ENCODE peak calls at places on chromosomes 3 and 15, in five cellular contexts. One of them, this sample, is unnamed.

GRCh38 chr15:81848701-81849100 is 197.1 kb downstream of the MEX3B start:
- DNase-seq in LoVo: no peak
- DNase-seq in HTR-8/SVneo: no peak
- DNase-seq in SIG-M5: no peak
- DNase-seq in NCI-H748 treated with DMSO at 0.1 percent for 48 hours: no peak
- DNase-seq in this sample: no peak

GRCh38 chr3:196096382-196096953 is 14.6 kb upstream of the TFRC start:
- DNase-seq in LoVo: no peak
- DNase-seq in HTR-8/SVneo: no peak
- DNase-seq in SIG-M5: no peak
- DNase-seq in NCI-H748 treated with DMSO at 0.1 percent for 48 hours: no peak
- DNase-seq in this sample: no peak

GRCh38 chr3:37163262-37164020 is 10.9 kb downstream of the LRRFIP2 start:
- DNase-seq in LoVo: no peak
- DNase-seq in HTR-8/SVneo: no peak
- DNase-seq in SIG-M5: no peak
- DNase-seq in NCI-H748 treated with DMSO at 0.1 percent for 48 hours: no peak
- DNase-seq in this sample: peak

GRCh38 chr15:90774731-90775521 is 57.8 kb downstream of the BLM start:
- DNase-seq in LoVo: peak
- DNase-seq in HTR-8/SVneo: peak
- DNase-seq in SIG-M5: no peak
- DNase-seq in NCI-H748 treated with DMSO at 0.1 percent for 48 hours: no peak
- DNase-seq in this sample: peak

GRCh38 chr15:89335289-89336041 is 841 bp upstream of the POLG start:
- DNase-seq in LoVo: no peak
- DNase-seq in HTR-8/SVneo: no peak
- DNase-seq in SIG-M5: no peak
- DNase-seq in NCI-H748 treated with DMSO at 0.1 percent for 48 hours: peak
- DNase-seq in this sample: no peak

GRCh38 chr3:4754180-4755086 is 224.8 kb upstream of the BHLHE40 start:
- DNase-seq in LoVo: no peak
- DNase-seq in HTR-8/SVneo: no peak
- DNase-seq in SIG-M5: no peak
- DNase-seq in NCI-H748 treated with DMSO at 0.1 percent for 48 hours: no peak
- DNase-seq in this sample: no peak

GRCh38 chr3:133593243-133593642 is 19.8 kb downstream of the CDV3 start:
- DNase-seq in LoVo: no peak
- DNase-seq in HTR-8/SVneo: no peak
- DNase-seq in SIG-M5: no peak
- DNase-seq in NCI-H748 treated with DMSO at 0.1 percent for 48 hours: no peak
- DNase-seq in this sample: no peak

GRCh38 chr3:195828762-195829161 is 17.0 kb upstream of the MUC4 start:
- DNase-seq in LoVo: no peak
- DNase-seq in HTR-8/SVneo: no peak
- DNase-seq in SIG-M5: no peak
- DNase-seq in NCI-H748 treated with DMSO at 0.1 percent for 48 hours: no peak
- DNase-seq in this sample: no peak

GRCh38 chr15:25863067-25863967 is at the start of gene ATP10A:
- DNase-seq in LoVo: no peak
- DNase-seq in HTR-8/SVneo: no peak
- DNase-seq in SIG-M5: no peak
- DNase-seq in NCI-H748 treated with DMSO at 0.1 percent for 48 hours: no peak
- DNase-seq in this sample: no peak

GRCh38 chr3:122562923-122563716 is 980 bp downstream of the PARP9 start:
- DNase-seq in LoVo: no peak
- DNase-seq in HTR-8/SVneo: no peak
- DNase-seq in SIG-M5: no peak
- DNase-seq in NCI-H748 treated with DMSO at 0.1 percent for 48 hours: no peak
- DNase-seq in this sample: no peak

GRCh38 chr3:110995461-110996226 is 76.0 kb upstream of the NECTIN3 start:
- DNase-seq in LoVo: no peak
- DNase-seq in HTR-8/SVneo: peak
- DNase-seq in SIG-M5: no peak
- DNase-seq in NCI-H748 treated with DMSO at 0.1 percent for 48 hours: peak
- DNase-seq in this sample: no peak

GRCh38 chr15:66089049-66089448 is 164.5 kb downstream of the MEGF11 start:
- DNase-seq in LoVo: no peak
- DNase-seq in HTR-8/SVneo: no peak
- DNase-seq in SIG-M5: no peak
- DNase-seq in NCI-H748 treated with DMSO at 0.1 percent for 48 hours: no peak
- DNase-seq in this sample: no peak

GRCh38 chr3:140758791-140759444 is 81.1 kb downstream of the TRIM42 start:
- DNase-seq in LoVo: no peak
- DNase-seq in HTR-8/SVneo: no peak
- DNase-seq in SIG-M5: no peak
- DNase-seq in NCI-H748 treated with DMSO at 0.1 percent for 48 hours: no peak
- DNase-seq in this sample: no peak

GRCh38 chr3:89867286-89867685 is 759.9 kb downstream of the EPHA3 start:
- DNase-seq in LoVo: no peak
- DNase-seq in HTR-8/SVneo: no peak
- DNase-seq in SIG-M5: no peak
- DNase-seq in NCI-H748 treated with DMSO at 0.1 percent for 48 hours: no peak
- DNase-seq in this sample: no peak

GRCh38 chr3:134232146-134232545 is 18.5 kb downstream of the RYK start:
- DNase-seq in LoVo: no peak
- DNase-seq in HTR-8/SVneo: no peak
- DNase-seq in SIG-M5: no peak
- DNase-seq in NCI-H748 treated with DMSO at 0.1 percent for 48 hours: no peak
- DNase-seq in this sample: no peak

GRCh38 chr3:48408823-48409281 is 21.0 kb downstream of the PLXNB1 start:
- DNase-seq in LoVo: no peak
- DNase-seq in HTR-8/SVneo: no peak
- DNase-seq in SIG-M5: no peak
- DNase-seq in NCI-H748 treated with DMSO at 0.1 percent for 48 hours: no peak
- DNase-seq in this sample: no peak

GRCh38 chr3:133167340-133168024 is 129.3 kb downstream of the TMEM108 start:
- DNase-seq in LoVo: no peak
- DNase-seq in HTR-8/SVneo: no peak
- DNase-seq in SIG-M5: no peak
- DNase-seq in NCI-H748 treated with DMSO at 0.1 percent for 48 hours: no peak
- DNase-seq in this sample: no peak

GRCh38 chr3:194251891-194252560 is 99.1 kb downstream of the CPN2 start:
- DNase-seq in LoVo: no peak
- DNase-seq in HTR-8/SVneo: no peak
- DNase-seq in SIG-M5: no peak
- DNase-seq in NCI-H748 treated with DMSO at 0.1 percent for 48 hours: no peak
- DNase-seq in this sample: no peak

GRCh38 chr15:63506537-63507035 is 2.2 kb downstream of the USP3 start:
- DNase-seq in LoVo: peak
- DNase-seq in HTR-8/SVneo: no peak
- DNase-seq in SIG-M5: no peak
- DNase-seq in NCI-H748 treated with DMSO at 0.1 percent for 48 hours: no peak
- DNase-seq in this sample: no peak

GRCh38 chr3:177521305-177521704 is 324.0 kb upstream of the TBL1XR1 start:
- DNase-seq in LoVo: no peak
- DNase-seq in HTR-8/SVneo: no peak
- DNase-seq in SIG-M5: no peak
- DNase-seq in NCI-H748 treated with DMSO at 0.1 percent for 48 hours: peak
- DNase-seq in this sample: no peak

GRCh38 chr15:62833671-62834070 is 208.9 kb upstream of the TPM1 start:
- DNase-seq in LoVo: no peak
- DNase-seq in HTR-8/SVneo: no peak
- DNase-seq in SIG-M5: no peak
- DNase-seq in NCI-H748 treated with DMSO at 0.1 percent for 48 hours: no peak
- DNase-seq in this sample: no peak

GRCh38 chr3:49723301-49723630 is 485 bp downstream of the GMPPB start:
- DNase-seq in LoVo: peak
- DNase-seq in HTR-8/SVneo: no peak
- DNase-seq in SIG-M5: no peak
- DNase-seq in NCI-H748 treated with DMSO at 0.1 percent for 48 hours: no peak
- DNase-seq in this sample: peak

GRCh38 chr3:88231632-88232031 is 81.9 kb downstream of the C3orf38 start:
- DNase-seq in LoVo: no peak
- DNase-seq in HTR-8/SVneo: no peak
- DNase-seq in SIG-M5: no peak
- DNase-seq in NCI-H748 treated with DMSO at 0.1 percent for 48 hours: no peak
- DNase-seq in this sample: no peak

GRCh38 chr15:81091889-81092558 is 42.0 kb upstream of the CFAP161 start:
- DNase-seq in LoVo: peak
- DNase-seq in HTR-8/SVneo: peak
- DNase-seq in SIG-M5: no peak
- DNase-seq in NCI-H748 treated with DMSO at 0.1 percent for 48 hours: no peak
- DNase-seq in this sample: peak

GRCh38 chr3:123113889-123114450 is 47.1 kb downstream of the PDIA5 start:
- DNase-seq in LoVo: no peak
- DNase-seq in HTR-8/SVneo: no peak
- DNase-seq in SIG-M5: no peak
- DNase-seq in NCI-H748 treated with DMSO at 0.1 percent for 48 hours: no peak
- DNase-seq in this sample: no peak

GRCh38 chr15:25136119-25136518 is 181.3 kb downstream of the SNRPN start:
- DNase-seq in LoVo: no peak
- DNase-seq in HTR-8/SVneo: no peak
- DNase-seq in SIG-M5: no peak
- DNase-seq in NCI-H748 treated with DMSO at 0.1 percent for 48 hours: no peak
- DNase-seq in this sample: no peak

GRCh38 chr3:52830535-52831258 is at the start of gene ITIH4:
- DNase-seq in LoVo: no peak
- DNase-seq in HTR-8/SVneo: no peak
- DNase-seq in SIG-M5: no peak
- DNase-seq in NCI-H748 treated with DMSO at 0.1 percent for 48 hours: no peak
- DNase-seq in this sample: no peak

This sample was measured in SW480.